ENCODE peak calls at places on chromosome 19, in six cellular contexts. T is tibial artery, Y is right lobe of liver, V is cardiac muscle cell, J is hepatocyte, H is astrocyte of the cerebellum. X is an unnamed sample.

GRCh38 chr19:48512504-48513288 is 1.1 kb upstream of the LMTK3 start:
- DNase-seq in T (no peak), Y (no peak), V (no peak), J (no peak), H (no peak), X (no peak)

GRCh38 chr19:6116749-6117430 is 6.6 kb upstream of the RFX2 start:
- DNase-seq in T (no peak), Y (no peak), V (no peak), J (no peak), H (no peak), X (no peak)

GRCh38 chr19:33067121-33067520 is 2.4 kb upstream of the RHPN2 start:
- DNase-seq in T (no peak), Y (no peak), V (no peak), J (no peak), H (no peak), X (no peak)

GRCh38 chr19:30338878-30339623 is 33.1 kb upstream of the ZNF536 start:
- DNase-seq in T (no peak), Y (no peak), V (no peak), J (no peak), H (no peak), X (no peak)

GRCh38 chr19:2841858-2842574 is 741 bp downstream of the ZNF555 start:
- DNase-seq in T (no peak), Y (no peak), V (peak), J (peak), H (no peak), X (no peak)

GRCh38 chr19:46863818-46864629 is 3.2 kb downstream of the ARHGAP35 start:
- DNase-seq in T (no peak), Y (no peak), V (peak), J (no peak), H (peak), X (peak)

GRCh38 chr19:2462635-2463421 is 6.1 kb upstream of the LMNB2 start:
- DNase-seq in T (peak), Y (peak), V (peak), J (peak), H (peak), X (peak)

GRCh38 chr19:18167975-18168645 is 5.5 kb upstream of the IFI30 start:
- DNase-seq in T (no peak), Y (no peak), V (peak), J (peak), H (no peak), X (no peak)

GRCh38 chr19:19267305-19267704 is 5.8 kb downstream of the TM6SF2 start:
- DNase-seq in T (no peak), Y (no peak), V (no peak), J (no peak), H (no peak), X (no peak)

GRCh38 chr19:10086032-10086903 is at the start of gene SHFL:
- DNase-seq in T (peak), Y (peak), V (peak), J (peak), H (peak), X (no peak)

GRCh38 chr19:55552620-55553019 is 7.3 kb upstream of the SBK3 start:
- DNase-seq in T (no peak), Y (no peak), V (no peak), J (peak), H (peak), X (no peak)

GRCh38 chr19:45276284-45276687 is 25.2 kb downstream of the MARK4 start:
- DNase-seq in T (no peak), Y (no peak), V (peak), J (peak), H (no peak), X (peak)

GRCh38 chr19:30111051-30111450 is 169.0 kb downstream of the URI1 start:
- DNase-seq in T (no peak), Y (no peak), V (no peak), J (no peak), H (no peak), X (no peak)

GRCh38 chr19:32674153-32674958 is 624 bp downstream of the ANKRD27 start:
- DNase-seq in T (no peak), Y (no peak), V (no peak), J (no peak), H (no peak), X (no peak)

GRCh38 chr19:28003543-28003942 is 1209.4 kb downstream of the UQCRFS1 start:
- DNase-seq in T (no peak), Y (no peak), V (no peak), J (no peak), H (no peak), X (no peak)

GRCh38 chr19:50427997-50428425 is 4.7 kb upstream of the MYBPC2 start:
- DNase-seq in T (peak), Y (peak), V (peak), J (peak), H (peak), X (peak)

GRCh38 chr19:51693246-51693645 is at the start of gene SPACA6:
- DNase-seq in T (no peak), Y (no peak), V (no peak), J (no peak), H (no peak), X (no peak)

GRCh38 chr19:23403581-23404324 is 8.5 kb upstream of the ZNF91 start:
- DNase-seq in T (no peak), Y (no peak), V (no peak), J (peak), H (no peak), X (no peak)

GRCh38 chr19:17716309-17716929 is 2.9 kb upstream of the MAP1S start:
- DNase-seq in T (no peak), Y (no peak), V (no peak), J (no peak), H (no peak), X (no peak)

GRCh38 chr19:32676186-32676894 is 692 bp downstream of the RGS9BP start:
- DNase-seq in T (no peak), Y (no peak), V (peak), J (peak), H (no peak), X (no peak)

GRCh38 chr19:18515959-18516358 is 5.9 kb downstream of the ELL start:
- DNase-seq in T (no peak), Y (no peak), V (no peak), J (no peak), H (no peak), X (no peak)

GRCh38 chr19:49057636-49058234 is at the start of gene CGB7:
- DNase-seq in T (peak), Y (peak), V (peak), J (peak), H (no peak), X (no peak)

DNA sequence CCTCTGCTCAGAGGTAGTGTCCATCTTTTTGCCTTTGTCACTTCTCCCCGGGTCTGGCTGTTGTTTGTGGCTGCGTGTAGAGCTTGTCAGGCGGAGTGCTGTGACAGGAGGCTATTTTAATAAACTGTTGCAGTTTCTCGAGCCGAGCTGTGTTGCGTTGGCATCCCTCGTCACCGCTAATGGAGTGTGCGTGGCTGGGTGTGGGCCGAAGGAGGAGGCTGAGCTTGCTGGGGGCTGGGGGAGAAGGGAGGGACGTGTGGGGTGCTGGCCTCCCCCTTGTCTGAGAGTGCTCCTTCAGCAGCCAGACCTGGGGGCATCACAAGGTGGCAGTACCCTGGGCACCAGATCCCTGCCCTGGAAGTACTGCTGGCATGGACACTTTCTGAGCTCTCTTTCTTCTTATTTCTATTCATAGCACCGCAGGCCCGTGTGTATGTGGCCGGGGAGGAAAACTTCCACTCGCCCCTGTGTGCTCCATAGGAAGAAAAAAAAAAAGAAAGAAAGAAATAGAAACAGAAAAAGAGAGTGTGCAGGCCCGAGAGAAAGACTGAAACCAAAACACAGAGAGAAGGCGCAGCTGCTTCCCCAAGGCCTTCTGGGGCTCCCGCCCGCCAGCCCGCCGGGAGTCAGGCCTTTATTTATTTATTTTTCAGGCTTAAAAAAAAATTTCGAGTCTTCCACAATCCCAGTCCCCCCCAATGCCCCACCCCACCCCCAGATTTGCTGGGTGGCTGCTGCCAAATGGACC is 27.0 kb downstream of the NFIX start:
- DNase-seq in T (peak), Y (no peak), V (no peak), J (no peak), H (no peak), X (no peak)
- TF ChIP-seq CTCF in T (no peak), Y (no peak), V (no peak), J (no peak), H (no peak), X (no peak)

DNA sequence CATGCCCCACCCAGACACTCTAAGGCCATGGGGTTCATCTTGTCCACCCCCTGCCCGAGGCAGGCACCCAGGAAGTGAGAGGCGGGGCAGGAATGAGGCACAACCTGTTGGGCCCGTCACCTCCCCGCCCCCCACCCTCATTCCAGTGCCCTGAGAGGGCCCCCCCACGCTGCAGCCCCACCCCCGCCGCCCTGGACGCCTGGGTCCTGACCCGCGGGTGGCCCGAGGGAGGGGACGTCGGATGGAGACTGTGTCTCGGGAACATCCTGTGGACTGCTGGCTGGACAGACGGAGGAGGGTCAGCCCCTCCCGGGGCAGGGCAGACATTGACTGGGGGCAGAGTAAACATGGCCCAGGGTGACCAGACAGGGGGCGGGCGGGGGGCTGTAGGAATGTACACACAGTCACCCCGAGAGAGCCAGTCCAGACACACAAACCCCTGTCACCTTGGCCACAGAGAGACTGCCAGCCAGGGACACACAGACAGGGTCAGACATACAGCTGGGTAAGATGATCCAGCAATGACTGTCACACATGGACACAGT is 7.4 kb upstream of the JUNB start:
- DNase-seq in T (no peak), Y (peak), V (no peak), J (peak), H (no peak), X (no peak)
- H3K4me3 ChIP-seq in T (peak), Y (no peak), V (no peak), J (no peak), H (no peak), X (no peak)

DNA sequence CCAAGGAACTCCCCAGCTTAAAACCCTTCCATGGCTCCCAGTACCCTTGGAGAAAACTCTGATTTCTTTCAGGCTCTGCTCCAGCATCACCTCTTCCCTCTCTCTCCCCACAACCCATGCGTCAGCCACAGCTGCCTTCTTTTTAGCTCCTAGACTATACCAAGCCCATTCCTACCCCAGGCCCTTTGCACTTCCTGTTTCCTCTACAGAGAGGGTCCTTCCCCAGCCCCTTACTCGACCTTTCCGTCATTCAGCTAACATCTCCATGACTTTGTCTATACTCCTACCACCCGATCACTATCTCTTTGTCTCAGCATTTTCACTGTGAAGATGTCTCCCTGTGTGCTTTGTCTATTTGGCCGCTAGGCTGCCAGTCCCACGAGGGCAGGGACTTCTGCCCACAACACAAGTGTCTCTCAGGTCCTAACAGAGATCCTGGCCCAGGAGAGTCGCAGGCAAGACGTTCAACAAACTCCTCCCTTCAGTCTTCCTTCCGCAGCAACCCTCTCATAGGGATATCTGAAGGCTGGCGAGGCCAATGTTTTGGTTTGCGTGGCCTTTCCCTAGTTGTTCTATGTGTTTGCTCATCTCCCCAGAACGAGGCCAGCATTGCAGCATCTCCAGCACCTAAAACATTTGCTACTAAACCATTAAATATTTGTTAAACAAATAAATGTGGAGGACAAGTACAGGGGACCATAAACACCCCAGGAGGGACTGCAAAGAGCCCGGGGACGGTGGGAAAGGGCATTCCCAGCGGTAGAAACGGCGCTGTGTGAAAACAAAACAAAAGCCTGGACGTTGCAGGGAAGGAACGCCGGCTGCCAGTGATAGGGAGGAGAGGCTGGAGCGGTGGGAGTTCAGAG is 816 bp downstream of the CCNP start:
- DNase-seq in T (no peak), Y (no peak), V (no peak), J (no peak), H (no peak), X (no peak)
- TF ChIP-seq CTCF in T (no peak), Y (no peak), V (no peak), J (no peak), H (peak), X (no peak)

GRCh38 chr19:38910488-38910887 is 1.5 kb downstream of the CCER2 start:
- DNase-seq in T (no peak), Y (no peak), V (no peak), J (no peak), H (no peak), X (no peak)
- H3K4me3 ChIP-seq in T (no peak), Y (no peak), V (no peak), J (no peak), H (no peak), X (no peak)

DNA sequence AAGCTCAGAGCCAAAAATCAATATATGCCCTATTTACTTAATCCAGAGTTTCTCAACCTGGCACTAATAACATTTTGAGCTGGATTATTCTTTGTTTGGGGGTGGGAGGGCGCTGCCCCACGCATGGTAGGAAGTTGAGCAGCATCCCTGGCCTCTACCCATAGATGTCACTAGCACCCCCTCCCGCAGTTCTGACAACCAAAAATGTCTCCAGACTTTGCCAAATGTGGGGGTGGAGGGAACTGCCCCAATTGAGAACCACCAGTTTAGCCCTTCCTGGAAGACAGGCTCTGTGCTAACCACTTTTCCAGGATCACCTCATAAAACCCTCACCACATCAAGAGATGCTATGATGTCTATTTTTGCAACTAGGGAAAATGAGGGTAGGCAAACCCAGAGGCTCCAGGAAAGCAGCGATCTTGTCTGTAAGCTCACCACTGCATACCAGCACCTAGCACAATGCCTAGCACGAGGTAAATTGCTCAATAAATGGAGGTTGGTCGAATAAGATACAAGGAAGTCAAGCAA is 1.1 kb downstream of the TRIR start:
- DNase-seq in T (no peak), Y (peak), V (no peak), J (peak), H (no peak), X (no peak)
- TF ChIP-seq CTCF in T (no peak), Y (peak), V (peak), J (peak), H (peak), X (peak)

GRCh38 chr19:4801085-4801619 is 9.6 kb downstream of the FEM1A start:
- DNase-seq in T (no peak), Y (no peak), V (no peak), J (no peak), H (no peak), X (no peak)
- H3K4me3 ChIP-seq in T (no peak), Y (no peak), V (no peak), J (no peak), H (no peak), X (no peak)

DNA sequence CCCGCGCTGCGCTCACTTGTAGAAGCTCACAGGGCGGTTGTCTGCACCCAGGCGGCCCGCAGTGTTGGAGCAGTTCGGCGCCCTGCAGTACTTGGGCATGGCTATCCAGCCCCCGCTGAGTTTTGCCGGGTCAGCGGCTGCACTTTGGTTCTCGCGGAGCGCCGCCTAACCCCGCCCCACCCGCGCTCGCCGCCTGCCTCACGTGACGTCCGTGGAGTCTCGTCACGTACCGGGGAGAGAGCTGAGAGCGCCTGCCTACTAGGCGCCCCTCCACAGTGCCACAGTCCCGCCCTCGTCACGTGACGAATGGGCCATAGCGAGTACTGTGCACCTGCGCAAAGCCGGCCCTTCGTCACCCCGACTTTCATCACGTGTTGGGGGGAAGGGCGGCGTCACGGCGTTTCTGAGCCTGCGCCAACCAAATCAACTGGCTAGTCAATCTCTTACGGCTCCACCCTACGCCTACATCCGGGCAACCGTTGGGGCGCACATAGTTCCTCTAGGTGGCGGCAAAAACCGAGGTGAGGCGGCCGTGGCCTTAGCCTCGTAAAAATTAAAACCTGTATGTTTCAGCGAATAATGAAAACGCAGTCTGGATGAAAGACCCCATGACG is at the start of gene THAP8:
- DNase-seq in T (peak), Y (peak), V (peak), J (peak), H (peak), X (peak)
- TF ChIP-seq CTCF in T (peak), Y (peak), V (peak), J (peak), H (peak), X (peak)

DNA sequence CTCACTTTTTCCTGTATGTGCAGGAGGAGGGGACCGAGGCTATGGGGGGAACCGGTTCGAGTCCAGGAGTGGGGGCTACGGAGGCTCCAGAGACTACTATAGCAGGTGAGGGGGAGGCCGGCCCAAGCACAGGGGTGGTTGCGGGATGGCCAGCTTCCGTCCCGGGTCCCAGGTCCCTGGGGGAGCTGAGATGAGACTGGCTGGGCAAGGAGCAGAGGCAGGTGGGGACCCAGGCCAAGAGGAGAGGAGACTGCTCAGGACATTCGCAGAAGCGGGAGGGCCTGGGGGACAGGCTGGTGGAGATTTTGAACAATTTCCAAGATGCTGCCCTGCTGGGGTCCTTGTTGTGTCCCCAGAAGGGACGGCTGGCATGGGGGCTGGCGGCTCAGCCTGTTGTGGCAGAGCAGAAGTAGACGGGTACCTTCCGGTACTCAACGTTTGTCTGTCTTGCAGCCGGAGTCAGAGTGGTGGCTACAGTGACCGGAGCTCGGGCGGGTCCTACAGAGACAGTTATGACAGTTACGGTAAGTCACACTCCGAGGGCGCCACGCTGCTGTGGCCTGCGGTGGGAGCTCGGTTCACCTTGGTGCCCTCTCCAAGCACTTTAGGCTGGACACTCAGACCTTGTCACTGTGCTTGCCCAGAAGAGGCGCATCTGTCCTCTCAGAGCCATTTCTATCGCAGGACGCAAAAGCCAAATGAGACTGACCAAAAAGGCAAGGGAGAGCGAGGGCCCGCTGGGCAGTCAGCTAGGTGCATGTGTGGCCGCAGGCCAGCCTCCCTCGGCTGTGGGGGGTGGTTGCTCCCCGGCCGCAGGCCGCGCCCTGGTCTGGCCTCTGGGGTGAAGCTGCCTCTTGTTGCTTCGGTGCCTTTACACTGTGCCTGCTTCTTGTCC is 2.6 kb downstream of the CIRBP start:
- DNase-seq in T (no peak), Y (peak), V (no peak), J (no peak), H (no peak), X (no peak)
- H3K4me3 ChIP-seq in T (peak), Y (no peak), V (no peak), J (no peak), H (peak), X (peak)

X was measured in HFF-Myc.